ENCODE peak calls at places on chromosomes 4 and X, in seven cellular contexts. T, D, X, J, G, W and B are unnamed samples.

GRCh38 chr4:2647403-2648158 is 108.6 kb downstream of the TNIP2 start:
- DNase-seq in T (no peak), D (no peak), X (no peak), J (no peak), G (no peak), W (no peak), B (no peak)

GRCh38 chr4:37685211-37685725 is 908 bp downstream of the RELL1 start:
- DNase-seq in T (peak), D (peak), X (peak), J (peak), G (peak), W (peak), B (peak)

GRCh38 chr4:147076179-147076578 is 130.5 kb upstream of the TTC29 start:
- DNase-seq in T (no peak), D (no peak), X (peak), J (peak), G (no peak), W (no peak), B (no peak)

GRCh38 chrX:119762718-119763117 is 4.3 kb downstream of the SOWAHD start:
- DNase-seq in T (peak), D (no peak), X (peak), J (no peak), G (no peak), W (peak), B (peak)

GRCh38 chrX:18643853-18644252 is 28.1 kb downstream of the RS1 start:
- DNase-seq in T (no peak), D (no peak), X (no peak), J (no peak), G (no peak), W (no peak), B (no peak)

GRCh38 chr4:11470709-11471441 is 42.2 kb upstream of the HS3ST1 start:
- DNase-seq in T (no peak), D (no peak), X (no peak), J (no peak), G (no peak), W (no peak), B (no peak)

GRCh38 chr4:112523764-112524505 is 8.0 kb upstream of the NEUROG2 start:
- DNase-seq in T (peak), D (peak), X (no peak), J (no peak), G (peak), W (peak), B (peak)

GRCh38 chrX:38233891-38234807 is 13.5 kb upstream of the SRPX start:
- DNase-seq in T (peak), D (no peak), X (peak), J (peak), G (no peak), W (peak), B (no peak)

GRCh38 chr4:158090323-158090722 is 82.5 kb downstream of the GASK1B start:
- DNase-seq in T (peak), D (no peak), X (no peak), J (peak), G (no peak), W (peak), B (no peak)

GRCh38 chr4:176883681-176884418 is 91.1 kb upstream of the VEGFC start:
- DNase-seq in T (peak), D (no peak), X (peak), J (peak), G (no peak), W (peak), B (no peak)

GRCh38 chrX:40104649-40105015 is 6.9 kb upstream of the BCOR start:
- DNase-seq in T (peak), D (no peak), X (no peak), J (peak), G (peak), W (peak), B (no peak)

GRCh38 chrX:101417981-101418841 is 10.2 kb downstream of the HNRNPH2 start:
- DNase-seq in T (peak), D (peak), X (no peak), J (peak), G (peak), W (peak), B (no peak)

GRCh38 chrX:13598877-13599276 is 29.5 kb downstream of the EGFL6 start:
- DNase-seq in T (peak), D (no peak), X (no peak), J (peak), G (no peak), W (peak), B (no peak)

GRCh38 chr4:168645933-168646768 is 149.3 kb downstream of the PALLD start:
- DNase-seq in T (no peak), D (no peak), X (no peak), J (no peak), G (no peak), W (no peak), B (no peak)

GRCh38 chrX:8125566-8125965 is 45.5 kb downstream of the VCX2 start:
- DNase-seq in T (no peak), D (no peak), X (no peak), J (no peak), G (no peak), W (no peak), B (no peak)

GRCh38 chr4:6620891-6621555 is 19.5 kb upstream of the MRFAP1 start:
- DNase-seq in T (no peak), D (no peak), X (no peak), J (no peak), G (no peak), W (no peak), B (no peak)

GRCh38 chr4:147453561-147454141 is 27.2 kb upstream of the EDNRA start:
- DNase-seq in T (peak), D (no peak), X (peak), J (peak), G (no peak), W (peak), B (no peak)

GRCh38 chrX:7690842-7691241 is 152.1 kb upstream of the VCX start:
- DNase-seq in T (no peak), D (no peak), X (peak), J (no peak), G (no peak), W (no peak), B (no peak)

GRCh38 chrX:138711399-138712347 is at the start of gene FGF13:
- DNase-seq in T (peak), D (no peak), X (no peak), J (peak), G (no peak), W (no peak), B (no peak)

GRCh38 chrX:153924149-153924861 is 1.8 kb downstream of the ARHGAP4 start:
- DNase-seq in T (peak), D (peak), X (peak), J (peak), G (no peak), W (peak), B (no peak)

GRCh38 chr4:106868381-106869035 is 167.6 kb downstream of the DKK2 start:
- DNase-seq in T (peak), D (no peak), X (peak), J (peak), G (no peak), W (peak), B (no peak)

GRCh38 chrX:112867570-112867969 is 26.9 kb upstream of the AMOT start:
- DNase-seq in T (no peak), D (no peak), X (no peak), J (no peak), G (no peak), W (no peak), B (no peak)

GRCh38 chr4:164488114-164488513 is 265.8 kb upstream of the SMIM31 start:
- DNase-seq in T (no peak), D (no peak), X (no peak), J (no peak), G (no peak), W (no peak), B (no peak)

GRCh38 chr4:76108467-76109181 is 34.1 kb downstream of the ART3 start:
- DNase-seq in T (peak), D (no peak), X (no peak), J (peak), G (no peak), W (peak), B (peak)

GRCh38 chr4:158094413-158095110 is 78.3 kb downstream of the GASK1B start:
- DNase-seq in T (peak), D (no peak), X (peak), J (peak), G (no peak), W (peak), B (no peak)

GRCh38 chr4:30330894-30331652 is 389.1 kb upstream of the PCDH7 start:
- DNase-seq in T (no peak), D (no peak), X (no peak), J (no peak), G (no peak), W (no peak), B (no peak)

GRCh38 chrX:16826207-16826606 is 39.9 kb downstream of the TXLNG start:
- DNase-seq in T (peak), D (peak), X (peak), J (peak), G (no peak), W (peak), B (peak)

GRCh38 chr4:75752637-75753036 is 28.3 kb downstream of the USO1 start:
- DNase-seq in T (no peak), D (no peak), X (no peak), J (no peak), G (no peak), W (no peak), B (no peak)

GRCh38 chr4:61044837-61045236 is 155.3 kb upstream of the ADGRL3 start:
- DNase-seq in T (no peak), D (no peak), X (no peak), J (no peak), G (no peak), W (no peak), B (no peak)

GRCh38 chr4:67883463-67883862 is 339 bp downstream of the TMPRSS11D start:
- DNase-seq in T (no peak), D (no peak), X (no peak), J (no peak), G (no peak), W (no peak), B (no peak)

GRCh38 chrX:52923781-52924241 is 26.7 kb downstream of the FAM156B start:
- DNase-seq in T (peak), D (no peak), X (peak), J (peak), G (no peak), W (peak), B (no peak)

GRCh38 chr4:163941221-163941865 is 446.9 kb downstream of the TMA16 start:
- DNase-seq in T (no peak), D (no peak), X (no peak), J (peak), G (no peak), W (no peak), B (no peak)